ENCODE peak calls at places on chromosomes 6 and 20, in four cellular contexts. M, G, X and I are unnamed samples.

GRCh38 chr6:67854098-67854497 is 781.0 kb upstream of the ADGRB3 start:
- DNase-seq in M (no peak), G (no peak), X (no peak), I (no peak)

GRCh38 chr20:37531856-37532255 is 4.2 kb upstream of the BLCAP start:
- DNase-seq in M (no peak), G (no peak), X (no peak), I (no peak)

GRCh38 chr20:41654292-41654691 is 36.1 kb upstream of the CHD6 start:
- DNase-seq in M (no peak), G (no peak), X (no peak), I (no peak)

GRCh38 chr20:39342463-39342862 is 380.3 kb downstream of the DHX35 start:
- DNase-seq in M (no peak), G (no peak), X (no peak), I (no peak)

GRCh38 chr6:13924949-13925881 is at the start of gene RNF182:
- DNase-seq in M (no peak), G (peak; percentile 90), X (no peak), I (no peak)

GRCh38 chr6:13488015-13488895 is 855 bp upstream of the GFOD1 start:
- DNase-seq in M (peak; percentile 62), G (peak; percentile 91), X (no peak), I (peak; percentile 92)

GRCh38 chr6:155524249-155524651 is 68.6 kb upstream of the NOX3 start:
- DNase-seq in M (no peak), G (no peak), X (peak; percentile 25), I (no peak)

GRCh38 chr20:41538810-41539596 is 79.2 kb downstream of the CHD6 start:
- DNase-seq in M (no peak), G (no peak), X (no peak), I (no peak)

GRCh38 chr6:126176266-126176665 is 163.6 kb upstream of the CENPW start:
- DNase-seq in M (no peak), G (no peak), X (peak; percentile 34), I (no peak)

GRCh38 chr6:122947355-122947754 is 48.7 kb upstream of the CLVS2 start:
- DNase-seq in M (no peak), G (no peak), X (peak; percentile 1), I (no peak)

GRCh38 chr6:128601060-128601459 is 80.7 kb upstream of the PTPRK start:
- DNase-seq in M (no peak), G (no peak), X (no peak), I (no peak)

GRCh38 chr6:2961971-2962370 is 9.4 kb downstream of the SERPINB6 start:
- DNase-seq in M (no peak), G (no peak), X (no peak), I (peak; percentile 60)

GRCh38 chr6:131923356-131923755 is 27.8 kb downstream of the CCN2 start:
- DNase-seq in M (peak; percentile 35), G (no peak), X (peak; percentile 78), I (peak; percentile 29)

GRCh38 chr6:158784505-158784904 is 34.7 kb downstream of the EZR start:
- DNase-seq in M (no peak), G (no peak), X (no peak), I (no peak)

GRCh38 chr6:15066433-15067337 is 179.2 kb upstream of the JARID2 start:
- DNase-seq in M (peak; percentile 58), G (no peak), X (peak; percentile 7), I (no peak)

GRCh38 chr6:45835725-45836437 is 179.8 kb downstream of the CLIC5 start:
- DNase-seq in M (no peak), G (no peak), X (no peak), I (no peak)

GRCh38 chr6:4607026-4607704 is 169.0 kb upstream of the CDYL start:
- DNase-seq in M (no peak), G (peak; percentile 42), X (no peak), I (no peak)

GRCh38 chr6:124536157-124536556 is 426.1 kb upstream of the RNF217 start:
- DNase-seq in M (no peak), G (no peak), X (no peak), I (no peak)

GRCh38 chr20:34559311-34560140 is 1.0 kb downstream of the MAP1LC3A start:
- DNase-seq in M (no peak), G (peak; percentile 86), X (no peak), I (no peak)

GRCh38 chr6:31471711-31472110 is 26.2 kb upstream of the MICB start:
- DNase-seq in M (no peak), G (no peak), X (no peak), I (no peak)

GRCh38 chr6:17431581-17431980 is 38.2 kb downstream of the CAP2 start:
- DNase-seq in M (no peak), G (no peak), X (peak; percentile 32), I (no peak)

GRCh38 chr6:167851349-167851952 is 24.7 kb downstream of the AFDN start:
- DNase-seq in M (no peak), G (no peak), X (no peak), I (no peak)

GRCh38 chr6:28340310-28340709 is 4.4 kb upstream of the ZSCAN31 start:
- DNase-seq in M (no peak), G (no peak), X (no peak), I (no peak)

GRCh38 chr6:150613269-150613668 is 13.6 kb downstream of the PLEKHG1 start:
- DNase-seq in M (no peak), G (no peak), X (no peak), I (no peak)

GRCh38 chr6:18312368-18312767 is 48.0 kb upstream of the DEK start:
- DNase-seq in M (no peak), G (no peak), X (no peak), I (no peak)

GRCh38 chr20:17803765-17804164 is 104.0 kb downstream of the BANF2 start:
- DNase-seq in M (no peak), G (no peak), X (no peak), I (no peak)

GRCh38 chr6:125271486-125272159 is 30.1 kb downstream of the HDDC2 start:
- DNase-seq in M (no peak), G (no peak), X (no peak), I (no peak)

GRCh38 chr6:56995347-56995746 is 40.4 kb downstream of the BEND6 start:
- DNase-seq in M (no peak), G (no peak), X (peak; percentile 6), I (no peak)

GRCh38 chr6:115759051-115759450 is 301.6 kb downstream of the FRK start:
- DNase-seq in M (no peak), G (no peak), X (no peak), I (no peak)

GRCh38 chr6:157669747-157670216 is 153.3 kb upstream of the SNX9 start:
- DNase-seq in M (peak; percentile 78), G (peak; percentile 88), X (peak; percentile 27), I (peak; percentile 78)

GRCh38 chr20:2616634-2617033 is 35.8 kb upstream of the NOP56 start:
- DNase-seq in M (no peak), G (no peak), X (no peak), I (no peak)

GRCh38 chr6:12911387-12911960 is 194.9 kb downstream of the PHACTR1 start:
- DNase-seq in M (no peak), G (no peak), X (peak; percentile 19), I (no peak)

GRCh38 chr20:46546293-46546692 is 4.2 kb downstream of the OCSTAMP start:
- DNase-seq in M (no peak), G (no peak), X (no peak), I (no peak)

GRCh38 chr20:22264917-22265316 is 319.5 kb downstream of the FOXA2 start:
- DNase-seq in M (no peak), G (no peak), X (no peak), I (no peak)

GRCh38 chr20:38155811-38156210 is 9.3 kb downstream of the TGM2 start:
- DNase-seq in M (no peak), G (peak; percentile 76), X (no peak), I (no peak)

DNA sequence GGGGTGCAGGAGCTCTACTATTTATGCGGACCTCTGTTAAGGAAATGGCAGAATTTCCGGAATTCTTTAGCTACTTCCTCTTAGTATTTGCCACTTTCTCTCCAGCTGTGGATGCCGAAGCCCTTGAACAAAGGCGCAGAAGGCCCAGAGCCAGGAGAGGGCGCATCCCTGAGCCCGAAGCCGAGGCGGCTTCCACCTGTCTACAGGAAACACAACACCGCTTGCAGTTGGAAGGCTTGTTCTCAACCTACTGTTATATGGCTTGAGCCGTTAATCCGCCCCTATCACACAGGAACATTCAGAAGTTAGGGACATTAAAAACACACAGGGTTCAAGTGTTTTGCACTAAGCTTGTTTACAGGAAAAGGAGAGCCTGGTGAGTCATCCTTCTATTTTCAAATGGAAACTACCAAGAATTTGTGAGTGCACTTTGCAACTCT is 417.1 kb downstream of the BCKDHB start:
- DNase-seq in M (no peak), G (peak; percentile 23), X (no peak), I (no peak)
- TF ChIP-seq CTCF in M (no peak), G (no peak), X (no peak), I (no peak)

GRCh38 chr20:62387219-62387913 is 463 bp downstream of the RPS21 start:
- DNase-seq in M (no peak), G (no peak), X (no peak), I (no peak)
- TF ChIP-seq POLR2A in M (no peak), G (no peak), X (no peak), I (no peak)

GRCh38 chr6:44708208-44708607 is 320.7 kb downstream of the CDC5L start:
- DNase-seq in M (no peak), G (no peak), X (no peak), I (no peak)

GRCh38 chr6:44704240-44705150 is 317.0 kb downstream of the CDC5L start:
- DNase-seq in M (no peak), G (no peak), X (no peak), I (no peak)

GRCh38 chr6:44705611-44706010 is 318.1 kb downstream of the CDC5L start:
- DNase-seq in M (no peak), G (no peak), X (no peak), I (no peak)

GRCh38 chr6:44702292-44702691 is 314.8 kb downstream of the CDC5L start:
- DNase-seq in M (no peak), G (no peak), X (no peak), I (no peak)

GRCh38 chr6:44706011-44706410 is 318.5 kb downstream of the CDC5L start:
- DNase-seq in M (no peak), G (no peak), X (no peak), I (no peak)
- H3K4me3 ChIP-seq in M (no peak overlapping the region), G (no peak overlapping the region), X (no peak overlapping the region), I (no peak overlapping the region)

DNA sequence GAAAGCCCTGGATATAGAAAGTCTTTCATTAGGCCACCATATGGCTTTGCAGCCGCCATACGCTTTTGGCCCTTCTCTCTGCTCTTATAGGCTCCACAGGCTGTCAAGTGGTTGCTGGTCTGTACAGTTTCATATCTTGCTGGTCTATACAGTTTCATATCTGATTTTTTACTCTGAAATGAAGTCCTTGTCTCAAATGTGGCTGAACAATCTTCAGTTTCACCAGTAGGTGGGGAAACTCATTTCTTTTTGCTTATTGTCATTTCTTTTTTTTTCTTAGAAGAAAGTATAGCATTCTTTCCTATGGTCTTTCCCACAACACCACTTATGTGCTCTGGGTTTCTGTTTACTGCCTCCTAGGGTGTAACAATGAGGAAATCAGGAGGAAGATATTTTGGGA is 771.4 kb upstream of the MMS22L start:
- DNase-seq in M (no peak), G (no peak), X (no peak), I (no peak)
- TF ChIP-seq CTCF in M (no peak), G (no peak), X (no peak), I (no peak)

DNA sequence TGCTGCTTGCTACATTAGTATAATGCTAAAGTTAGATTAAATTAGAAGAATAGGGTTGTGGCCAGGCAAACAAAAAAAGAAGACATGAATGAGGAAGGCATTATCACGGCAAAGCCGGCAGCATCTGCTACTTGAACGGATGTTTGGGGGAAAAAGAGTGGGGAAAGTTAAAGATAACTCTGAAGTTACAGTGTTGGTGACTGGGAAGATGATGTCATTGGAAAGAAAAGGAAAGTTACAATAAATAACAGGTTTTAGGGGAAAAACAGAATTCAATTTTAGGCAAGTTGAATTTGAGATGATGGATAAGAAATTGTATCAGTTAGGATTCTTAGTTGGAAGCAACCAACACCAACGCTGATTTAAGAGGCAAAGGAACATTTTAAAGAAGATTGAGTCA is 74.2 kb upstream of the NRN1 start:
- DNase-seq in M (no peak), G (no peak), X (no peak), I (no peak)
- TF ChIP-seq POLR2A in M (no peak), G (no peak), X (no peak), I (no peak)